ENCODE peak calls at places on chromosomes 16 and 17, in eight cellular contexts. H, U, J, E, Z, I, L and T are unnamed samples.

GRCh38 chr16:78396673-78397072 is 297.2 kb downstream of the WWOX start:
- DNase-seq in H (no peak), U (no peak), J (no peak), E (no peak), Z (no peak), I (no peak), L (no peak), T (no peak)

GRCh38 chr16:9096416-9096952 is 5.0 kb downstream of the HAPSTR1 start:
- DNase-seq in H (no peak), U (peak), J (no peak), E (no peak), Z (no peak), I (no peak), L (no peak), T (peak)

GRCh38 chr16:78852236-78852635 is 748.3 kb downstream of the MAF start:
- DNase-seq in H (no peak), U (no peak), J (no peak), E (no peak), Z (no peak), I (no peak), L (no peak), T (no peak)

GRCh38 chr16:56262148-56262878 is 71.0 kb downstream of the GNAO1 start:
- DNase-seq in H (no peak), U (no peak), J (no peak), E (no peak), Z (no peak), I (no peak), L (no peak), T (peak)

GRCh38 chr17:64095144-64095882 is 34.6 kb downstream of the ERN1 start:
- DNase-seq in H (no peak), U (no peak), J (no peak), E (no peak), Z (no peak), I (peak), L (no peak), T (peak)

GRCh38 chr17:56593073-56593740 is at the start of gene NOG:
- DNase-seq in H (peak), U (peak), J (peak), E (peak), Z (peak), I (peak), L (peak), T (peak)

GRCh38 chr16:85171004-85171808 is 58.9 kb upstream of the CIBAR2 start:
- DNase-seq in H (no peak), U (no peak), J (no peak), E (no peak), Z (no peak), I (no peak), L (no peak), T (no peak)

GRCh38 chr16:84503751-84504395 is 586 bp downstream of the MEAK7 start:
- DNase-seq in H (no peak), U (peak), J (no peak), E (peak), Z (peak), I (no peak), L (peak), T (peak)

GRCh38 chr17:39410279-39410678 is 8.9 kb upstream of the FBXL20 start:
- DNase-seq in H (no peak), U (no peak), J (no peak), E (no peak), Z (no peak), I (no peak), L (no peak), T (no peak)

GRCh38 chr17:60135160-60135950 is 14.4 kb upstream of the CA4 start:
- DNase-seq in H (peak), U (peak), J (peak), E (peak), Z (peak), I (peak), L (peak), T (peak)

GRCh38 chr16:47965439-47965838 is 190.4 kb downstream of the ABCC12 start:
- DNase-seq in H (peak), U (peak), J (peak), E (no peak), Z (peak), I (no peak), L (peak), T (no peak)

GRCh38 chr17:63686138-63686685 is 13.7 kb downstream of the LIMD2 start:
- DNase-seq in H (no peak), U (no peak), J (no peak), E (no peak), Z (no peak), I (no peak), L (no peak), T (no peak)

GRCh38 chr16:56984639-56985038 is 4.7 kb upstream of the NLRC5 start:
- DNase-seq in H (peak), U (no peak), J (no peak), E (no peak), Z (no peak), I (no peak), L (no peak), T (no peak)

GRCh38 chr17:16304832-16305231 is 48.4 kb downstream of the CENPV start:
- DNase-seq in H (peak), U (peak), J (no peak), E (peak), Z (peak), I (no peak), L (peak), T (peak)

GRCh38 chr16:69482410-69482951 is 58.1 kb downstream of the CYB5B start:
- DNase-seq in H (no peak), U (peak), J (no peak), E (peak), Z (peak), I (peak), L (peak), T (no peak)

GRCh38 chr17:73643012-73643845 is 1.0 kb downstream of the SDK2 start:
- DNase-seq in H (peak), U (peak), J (peak), E (peak), Z (no peak), I (peak), L (peak), T (peak)

GRCh38 chr17:51555153-51555552 is 294.8 kb downstream of the UTP18 start:
- DNase-seq in H (no peak), U (no peak), J (no peak), E (no peak), Z (no peak), I (no peak), L (no peak), T (no peak)

GRCh38 chr17:5714993-5715392 is 130.7 kb upstream of the NLRP1 start:
- DNase-seq in H (no peak), U (no peak), J (no peak), E (no peak), Z (no peak), I (no peak), L (no peak), T (no peak)

GRCh38 chr17:80761421-80761871 is 216.8 kb downstream of the RPTOR start:
- DNase-seq in H (no peak), U (peak), J (no peak), E (peak), Z (peak), I (no peak), L (peak), T (peak)

GRCh38 chr17:45411348-45412105 is 21.1 kb downstream of the ARHGAP27 start:
- DNase-seq in H (no peak), U (peak), J (no peak), E (no peak), Z (no peak), I (peak), L (no peak), T (no peak)

GRCh38 chr16:5874899-5875298 is 777.3 kb upstream of the EEF2KMT start:
- DNase-seq in H (no peak), U (no peak), J (no peak), E (no peak), Z (no peak), I (no peak), L (peak), T (no peak)
- H3K9ac ChIP-seq in H (no peak), U (no peak), J (no peak), E (no peak), Z (no peak), I (no peak), L (no peak), T (no peak)

GRCh38 chr17:22505660-22506059 is 813.3 kb downstream of the KCNJ18 start:
- DNase-seq in H (no peak), U (no peak), J (no peak), E (no peak), Z (no peak), I (no peak), L (no peak), T (no peak)
- H3K9ac ChIP-seq in H (no peak), U (no peak), J (no peak), E (no peak), Z (no peak), I (no peak), L (no peak), T (no peak)

GRCh38 chr17:82297804-82298537 is 19.4 kb downstream of the CD7 start:
- DNase-seq in H (no peak), U (peak), J (no peak), E (peak), Z (peak), I (peak), L (peak), T (peak)

GRCh38 chr17:82299452-82299851 is 18.0 kb downstream of the CD7 start:
- DNase-seq in H (no peak), U (no peak), J (no peak), E (no peak), Z (no peak), I (no peak), L (no peak), T (no peak)

GRCh38 chr17:82300228-82300627 is 17.2 kb downstream of the CD7 start:
- DNase-seq in H (no peak), U (no peak), J (no peak), E (no peak), Z (no peak), I (no peak), L (no peak), T (no peak)

GRCh38 chr17:82297280-82297803 is 20.1 kb downstream of the CD7 start:
- DNase-seq in H (no peak), U (no peak), J (no peak), E (peak), Z (no peak), I (peak), L (peak), T (peak)

DNA sequence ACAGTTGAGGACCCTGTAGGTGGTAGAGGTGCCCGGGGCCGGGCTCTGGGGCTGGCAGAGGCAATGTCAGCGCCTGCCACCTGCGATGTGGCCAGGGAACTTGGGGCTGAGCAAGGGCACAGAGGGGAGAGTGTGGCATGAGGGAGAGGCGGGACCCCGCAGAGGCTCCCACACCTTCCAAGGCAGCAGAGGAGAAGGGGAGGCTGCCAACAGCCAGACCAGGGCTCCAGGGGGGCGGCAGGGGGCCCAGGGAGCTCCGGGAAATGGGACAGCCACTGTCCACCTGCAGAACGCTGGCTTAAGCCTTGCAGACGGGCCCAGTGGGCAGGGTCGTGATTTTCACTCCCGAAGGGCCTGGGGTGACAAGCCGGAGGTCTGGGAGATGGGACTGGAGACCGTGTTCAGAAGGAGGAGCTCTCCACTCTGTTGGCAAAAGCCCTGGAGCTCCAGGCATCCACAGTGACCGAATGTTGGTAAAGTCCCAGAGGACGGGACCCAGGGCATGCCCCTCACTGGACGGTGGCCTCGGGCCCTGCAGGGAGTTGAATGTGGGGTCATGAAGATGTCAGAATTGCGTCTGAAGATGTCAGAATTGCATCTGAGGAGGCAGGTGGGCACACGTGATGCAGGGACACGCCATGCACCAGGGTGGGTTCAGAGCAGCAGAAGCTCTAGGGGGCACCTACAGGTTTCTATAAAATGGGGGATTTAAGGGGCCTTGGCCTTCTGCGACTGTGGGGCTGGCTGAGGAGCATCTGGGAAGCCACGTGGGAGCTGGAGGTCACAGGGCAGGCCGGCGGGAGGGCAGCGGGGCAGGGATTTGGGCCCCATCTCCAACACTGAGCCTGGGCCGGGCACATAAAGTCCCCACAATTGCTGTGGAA is 18.6 kb downstream of the CD7 start:
- DNase-seq in H (no peak), U (no peak), J (no peak), E (no peak), Z (no peak), I (no peak), L (no peak), T (no peak)
- H3K9ac ChIP-seq in H (no peak), U (no peak), J (peak), E (peak), Z (no peak), I (peak), L (peak), T (peak)

GRCh38 chr17:77086433-77087010 is 54.2 kb upstream of the SEC14L1 start:
- DNase-seq in H (peak), U (peak), J (peak), E (peak), Z (peak), I (peak), L (peak), T (peak)
- H3K9ac ChIP-seq in H (no peak), U (no peak), J (no peak), E (no peak), Z (no peak), I (no peak), L (no peak), T (peak)

DNA sequence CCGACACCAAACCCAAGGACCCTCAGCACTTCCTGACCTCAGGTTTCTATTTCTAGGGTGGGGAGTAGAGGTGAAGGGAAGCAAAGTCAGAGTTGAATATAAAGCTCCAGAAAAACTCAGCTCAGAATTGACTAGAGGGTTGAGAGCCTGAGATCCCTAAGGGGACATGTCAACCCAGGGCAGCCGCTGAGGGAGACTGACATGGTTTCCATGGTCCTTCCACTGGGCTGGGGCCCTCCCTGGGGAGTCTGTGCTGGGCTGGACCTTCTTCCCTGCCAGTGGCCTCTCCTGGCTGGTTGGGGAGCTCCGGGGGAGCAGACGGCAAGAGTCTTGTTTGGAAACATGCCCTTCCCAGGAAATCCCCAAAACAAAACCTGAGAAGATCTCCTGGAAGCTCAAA is 121.3 kb downstream of the METRNL start:
- DNase-seq in H (no peak), U (no peak), J (no peak), E (peak), Z (no peak), I (no peak), L (no peak), T (no peak)
- H3K9ac ChIP-seq in H (no peak), U (no peak), J (no peak), E (peak), Z (no peak), I (no peak), L (no peak), T (no peak)